ENCODE peak calls at places on chromosomes 1 and 21, in five cellular contexts. K is H1, A is heart left ventricle, E is fibroblast of lung, C is psoas muscle. Q is an unnamed sample.

GRCh38 chr1:156480411-156481192 is 20.0 kb downstream of the MEF2D start:
- DNase-seq in K (no peak), A (peak), E (no peak), C (peak), Q (peak)

GRCh38 chr21:41768371-41769042 is 1.7 kb upstream of the RIPK4 start:
- DNase-seq in K (no peak), A (no peak), E (peak), C (no peak), Q (peak)

GRCh38 chr21:45994086-45994661 is 12.6 kb downstream of the COL6A1 start:
- DNase-seq in K (no peak), A (peak), E (no peak), C (peak), Q (no peak)

GRCh38 chr1:222064388-222065201 is 322.7 kb upstream of the DUSP10 start:
- DNase-seq in K (no peak), A (no peak), E (peak), C (no peak), Q (peak)

GRCh38 chr1:108886292-108886691 is 9.5 kb downstream of the GPSM2 start:
- DNase-seq in K (no peak), A (no peak), E (no peak), C (no peak), Q (no peak)

GRCh38 chr1:59619576-59619975 is 195.2 kb upstream of the HOOK1 start:
- DNase-seq in K (no peak), A (no peak), E (no peak), C (no peak), Q (no peak)

GRCh38 chr1:41589395-41589794 is 104.9 kb upstream of the EDN2 start:
- DNase-seq in K (no peak), A (no peak), E (no peak), C (no peak), Q (no peak)

GRCh38 chr1:65148548-65149390 is 766 bp downstream of the AK4 start:
- DNase-seq in K (peak), A (peak), E (peak), C (peak), Q (no peak)

GRCh38 chr1:180534199-180534598 is 24.6 kb upstream of the OVAAL start:
- DNase-seq in K (no peak), A (no peak), E (no peak), C (no peak), Q (no peak)

GRCh38 chr1:230231739-230232075 is 164.7 kb downstream of the GALNT2 start:
- DNase-seq in K (no peak), A (peak), E (peak), C (peak), Q (peak)

GRCh38 chr1:57843760-57844159 is 419.9 kb upstream of the DAB1 start:
- DNase-seq in K (no peak), A (no peak), E (peak), C (no peak), Q (peak)

GRCh38 chr1:156504062-156504813 is 3.7 kb upstream of the MEF2D start:
- DNase-seq in K (no peak), A (no peak), E (no peak), C (no peak), Q (no peak)

GRCh38 chr21:35987475-35987874 is 72.9 kb downstream of the SETD4 start:
- DNase-seq in K (no peak), A (no peak), E (no peak), C (no peak), Q (no peak)

GRCh38 chr1:22639286-22639685 is 2.9 kb downstream of the C1QA start:
- DNase-seq in K (peak), A (no peak), E (peak), C (peak), Q (peak)

GRCh38 chr1:94020764-94021579 is 100.0 kb downstream of the ABCA4 start:
- DNase-seq in K (no peak), A (no peak), E (peak), C (no peak), Q (peak)

GRCh38 chr1:203126866-203127671 is 457 bp upstream of the ADORA1 start:
- DNase-seq in K (no peak), A (no peak), E (no peak), C (no peak), Q (peak)

GRCh38 chr1:47184090-47184735 is 5.6 kb downstream of the PDZK1IP1 start:
- DNase-seq in K (no peak), A (no peak), E (no peak), C (no peak), Q (no peak)

GRCh38 chr1:202143011-202143767 is 1.3 kb downstream of the ARL8A start:
- DNase-seq in K (no peak), A (no peak), E (no peak), C (no peak), Q (peak)

GRCh38 chr1:196114193-196114592 is 494.0 kb downstream of the KCNT2 start:
- DNase-seq in K (no peak), A (no peak), E (peak), C (no peak), Q (no peak)

GRCh38 chr1:40416709-40417108 is 33.6 kb upstream of the ZFP69B start:
- DNase-seq in K (no peak), A (no peak), E (no peak), C (no peak), Q (no peak)

GRCh38 chr21:28464095-28464494 is 528.6 kb downstream of the LTN1 start:
- DNase-seq in K (no peak), A (no peak), E (no peak), C (no peak), Q (no peak)
- H3K4me3 ChIP-seq in K (no peak), A (no peak), E (no peak), C (no peak), Q (no peak)

GRCh38 chr1:109977225-109977624 is 7.3 kb upstream of the AHCYL1 start:
- DNase-seq in K (no peak), A (no peak), E (no peak), C (peak), Q (no peak)

GRCh38 chr1:109975718-109976117 is 8.8 kb upstream of the AHCYL1 start:
- DNase-seq in K (no peak), A (no peak), E (peak), C (no peak), Q (peak)

GRCh38 chr1:109969430-109969829 is 15.1 kb upstream of the AHCYL1 start:
- DNase-seq in K (no peak), A (no peak), E (peak), C (no peak), Q (peak)

GRCh38 chr1:109969907-109970306 is 14.7 kb upstream of the AHCYL1 start:
- DNase-seq in K (no peak), A (no peak), E (no peak), C (no peak), Q (no peak)

GRCh38 chr1:109971559-109971958 is 13.0 kb upstream of the AHCYL1 start:
- DNase-seq in K (no peak), A (no peak), E (no peak), C (no peak), Q (no peak)
- TF ChIP-seq CTCF in K (no peak), A (no peak), E (no peak), C (no peak), Q (no peak)

DNA sequence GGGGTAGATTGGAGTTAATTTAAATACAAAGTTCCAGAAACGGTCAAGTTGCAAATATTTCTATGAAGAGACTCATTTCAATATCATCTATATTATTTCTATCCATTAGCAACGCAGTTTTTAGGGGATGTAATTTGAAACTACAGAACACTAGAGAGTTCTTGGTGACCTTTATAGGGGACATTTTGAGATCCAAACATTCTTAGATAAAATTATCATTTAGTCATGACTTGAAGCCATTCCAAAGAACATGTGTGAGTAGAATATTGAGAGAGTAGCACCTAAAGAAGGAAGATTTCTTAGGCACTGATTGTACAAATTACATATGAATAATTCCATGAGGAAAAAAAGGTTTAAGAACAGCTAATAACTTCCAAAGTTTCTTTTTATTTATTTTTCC is 19.0 kb downstream of the CHIA start:
- DNase-seq in K (no peak), A (no peak), E (no peak), C (no peak), Q (no peak)
- H3K4me3 ChIP-seq in K (no peak), A (no peak), E (no peak), C (no peak), Q (no peak)

DNA sequence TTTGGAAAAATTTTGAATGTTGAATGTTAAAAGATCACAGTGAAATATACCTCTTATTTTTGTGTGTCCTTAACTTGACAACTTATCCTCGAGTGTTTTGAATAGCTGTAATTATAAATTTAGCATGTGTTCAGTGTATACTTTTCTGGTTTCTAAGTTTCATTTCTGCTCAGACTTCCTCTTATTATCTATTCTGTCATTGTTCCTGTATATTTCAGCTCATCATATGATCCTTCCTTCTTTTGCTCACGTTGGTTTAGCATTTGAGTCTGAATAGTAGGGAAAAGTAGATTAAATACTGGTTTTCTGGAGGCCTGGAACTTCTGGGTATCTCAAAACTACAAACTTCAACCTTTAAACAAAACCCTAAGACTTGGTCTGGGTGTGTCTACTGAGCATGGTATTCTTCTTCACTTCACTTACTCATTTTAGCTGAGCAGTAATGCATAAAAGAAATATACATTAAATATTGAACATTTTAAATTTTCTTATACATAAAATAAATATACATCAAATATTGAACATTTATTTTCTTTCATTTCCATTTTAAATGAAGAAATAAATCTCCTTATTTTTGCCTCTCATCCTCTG is 3.3 kb upstream of the ATP6V1G3 start:
- DNase-seq in K (no peak), A (no peak), E (no peak), C (no peak), Q (no peak)
- TF ChIP-seq CTCF in K (no peak), A (no peak), E (no peak), C (no peak), Q (no peak)

Q was measured in fibroblast of villous mesenchyme.